ENCODE peak calls at places on chromosome 19, in ten cellular contexts. R, H, U, C, F, T, X, N, Q and E are unnamed samples.

GRCh38 chr19:38990949-38991697 is 15.6 kb upstream of the FBXO17 start:
- DNase-seq in R (no peak), H (no peak), U (peak), C (no peak), F (peak), T (no peak), X (no peak), N (no peak), Q (no peak), E (no peak)

GRCh38 chr19:38617764-38618589 is at the start of gene MAP4K1:
- DNase-seq in R (peak), H (peak), U (no peak), C (no peak), F (no peak), T (peak), X (peak), N (peak), Q (peak), E (peak)

GRCh38 chr19:45079063-45079910 is at the start of gene GEMIN7:
- DNase-seq in R (peak), H (peak), U (peak), C (peak), F (peak), T (peak), X (peak), N (peak), Q (peak), E (peak)

GRCh38 chr19:10923503-10924076 is 4.8 kb downstream of the YIPF2 start:
- DNase-seq in R (no peak), H (no peak), U (no peak), C (no peak), F (no peak), T (no peak), X (no peak), N (no peak), Q (no peak), E (no peak)

GRCh38 chr19:2981898-2982297 is 4.5 kb downstream of the TLE6 start:
- DNase-seq in R (no peak), H (no peak), U (no peak), C (no peak), F (no peak), T (no peak), X (no peak), N (no peak), Q (no peak), E (no peak)

GRCh38 chr19:14837391-14837790 is 2.4 kb upstream of the OR7A5 start:
- DNase-seq in R (no peak), H (no peak), U (no peak), C (no peak), F (no peak), T (no peak), X (no peak), N (no peak), Q (no peak), E (no peak)

GRCh38 chr19:1950640-1951039 is 9.7 kb downstream of the CSNK1G2 start:
- DNase-seq in R (no peak), H (no peak), U (no peak), C (no peak), F (no peak), T (no peak), X (no peak), N (no peak), Q (no peak), E (no peak)

GRCh38 chr19:3061214-3062161 is 807 bp downstream of the TLE5 start:
- DNase-seq in R (peak), H (no peak), U (peak), C (peak), F (peak), T (peak), X (peak), N (no peak), Q (peak), E (peak)

GRCh38 chr19:53518061-53518460 is 19.9 kb upstream of the ZNF331 start:
- DNase-seq in R (no peak), H (no peak), U (no peak), C (no peak), F (no peak), T (no peak), X (no peak), N (no peak), Q (no peak), E (no peak)

GRCh38 chr19:17266026-17266425 is 1.2 kb upstream of the BABAM1 start:
- DNase-seq in R (no peak), H (no peak), U (no peak), C (no peak), F (no peak), T (no peak), X (no peak), N (no peak), Q (no peak), E (no peak)

GRCh38 chr19:1383311-1384084 is at the start of gene NDUFS7:
- DNase-seq in R (peak), H (peak), U (peak), C (peak), F (peak), T (peak), X (peak), N (peak), Q (peak), E (peak)

GRCh38 chr19:46772170-46773017 is 16.0 kb downstream of the SLC1A5 start:
- DNase-seq in R (no peak), H (no peak), U (no peak), C (no peak), F (no peak), T (no peak), X (no peak), N (no peak), Q (no peak), E (no peak)

GRCh38 chr19:45780448-45781281 is 1.6 kb downstream of the DMPK start:
- DNase-seq in R (no peak), H (peak), U (no peak), C (no peak), F (peak), T (no peak), X (no peak), N (peak), Q (no peak), E (no peak)

GRCh38 chr19:46637224-46637623 is 1.2 kb upstream of the GNG8 start:
- DNase-seq in R (no peak), H (no peak), U (no peak), C (no peak), F (no peak), T (no peak), X (no peak), N (no peak), Q (no peak), E (no peak)

GRCh38 chr19:47324502-47324901 is 7.5 kb upstream of the C5AR2 start:
- DNase-seq in R (no peak), H (no peak), U (peak), C (no peak), F (no peak), T (no peak), X (no peak), N (no peak), Q (no peak), E (no peak)

GRCh38 chr19:45778010-45778671 is 4.1 kb downstream of the DMPK start:
- DNase-seq in R (no peak), H (no peak), U (no peak), C (no peak), F (no peak), T (no peak), X (no peak), N (no peak), Q (no peak), E (no peak)

GRCh38 chr19:10291554-10292205 is 1.9 kb downstream of the ICAM5 start:
- DNase-seq in R (no peak), H (no peak), U (peak), C (peak), F (no peak), T (no peak), X (no peak), N (no peak), Q (peak), E (no peak)